ENCODE peak calls at places on chromosome 13, in ten cellular contexts. L is lower lobe of right lung, Q is SK-N-SH, G is heart left ventricle, V is spleen, A is mucosa of descending colon, F is AG04450, K is ascending aorta, N is Panc1, Z is thoracic aorta. R is an unnamed sample. For H3K9me3, the result is how much of the 10 kb centered on the place peaks cover.

GRCh38 chr13:39888865-39889810 is 233.7 kb downstream of the COG6 start:
- DNase-seq in L (no peak), Q (no peak), G (no peak), V (no peak), A (no peak), F (no peak), K (no peak), N (no peak), Z (no peak), R (no peak)

GRCh38 chr13:73542446-73542845 is 483.6 kb downstream of the KLF5 start:
- DNase-seq in L (no peak), Q (no peak), G (no peak), V (no peak), A (no peak), F (no peak), K (no peak), N (no peak), Z (no peak), R (no peak)

GRCh38 chr13:93233997-93234416 is 7.4 kb downstream of the GPC6 start:
- DNase-seq in L (no peak), Q (no peak), G (no peak), V (no peak), A (no peak), F (no peak), K (no peak), N (no peak), Z (no peak), R (no peak)

GRCh38 chr13:28475916-28476725 is 18.8 kb downstream of the FLT1 start:
- DNase-seq in L (no peak), Q (no peak), G (no peak), V (no peak), A (no peak), F (peak), K (no peak), N (no peak), Z (no peak), R (no peak)

GRCh38 chr13:73069206-73069815 is 10.5 kb downstream of the KLF5 start:
- DNase-seq in L (no peak), Q (no peak), G (no peak), V (no peak), A (no peak), F (no peak), K (no peak), N (no peak), Z (no peak), R (no peak)

GRCh38 chr13:69580255-69580654 is 527.4 kb upstream of the ATXN8OS start:
- DNase-seq in L (no peak), Q (no peak), G (no peak), V (no peak), A (no peak), F (no peak), K (no peak), N (no peak), Z (no peak), R (no peak)

GRCh38 chr13:99303863-99304521 is 3.2 kb downstream of the GPR183 start:
- DNase-seq in L (no peak), Q (no peak), G (no peak), V (no peak), A (no peak), F (no peak), K (no peak), N (no peak), Z (no peak), R (no peak)

GRCh38 chr13:41587490-41587889 is 130.1 kb downstream of the RGCC start:
- DNase-seq in L (no peak), Q (no peak), G (no peak), V (no peak), A (no peak), F (no peak), K (no peak), N (no peak), Z (no peak), R (no peak)

GRCh38 chr13:34863360-34864135 is 78.5 kb upstream of the NBEA start:
- DNase-seq in L (no peak), Q (no peak), G (no peak), V (no peak), A (no peak), F (peak), K (no peak), N (no peak), Z (no peak), R (no peak)

GRCh38 chr13:33236021-33236420 is 49.5 kb downstream of the STARD13 start:
- DNase-seq in L (no peak), Q (no peak), G (no peak), V (no peak), A (no peak), F (no peak), K (no peak), N (no peak), Z (no peak), R (no peak)

GRCh38 chr13:25902946-25903345 is 148.9 kb downstream of the SHISA2 start:
- DNase-seq in L (no peak), Q (no peak), G (no peak), V (no peak), A (no peak), F (no peak), K (no peak), N (no peak), Z (no peak), R (no peak)

GRCh38 chr13:75800545-75800944 is 164.4 kb downstream of the LMO7 start:
- DNase-seq in L (no peak), Q (no peak), G (no peak), V (no peak), A (no peak), F (no peak), K (no peak), N (no peak), Z (no peak), R (no peak)

GRCh38 chr13:98571955-98572662 is 4.8 kb downstream of the STK24 start:
- DNase-seq in L (no peak), Q (peak), G (no peak), V (peak), A (peak), F (no peak), K (no peak), N (no peak), Z (no peak), R (no peak)

GRCh38 chr13:48531416-48532145 is 1.3 kb downstream of the RCBTB2 start:
- DNase-seq in L (no peak), Q (no peak), G (no peak), V (no peak), A (peak), F (no peak), K (no peak), N (no peak), Z (no peak), R (no peak)

GRCh38 chr13:93304134-93304533 is 77.5 kb downstream of the GPC6 start:
- DNase-seq in L (no peak), Q (no peak), G (no peak), V (no peak), A (no peak), F (no peak), K (no peak), N (no peak), Z (no peak), R (no peak)

GRCh38 chr13:52738719-52739467 is 727 bp downstream of the CNMD start:
- DNase-seq in L (no peak), Q (no peak), G (no peak), V (peak), A (peak), F (no peak), K (no peak), N (no peak), Z (no peak), R (peak)

GRCh38 chr13:70405266-70405665 is 297.0 kb upstream of the KLHL1 start:
- DNase-seq in L (no peak), Q (no peak), G (no peak), V (no peak), A (no peak), F (no peak), K (no peak), N (no peak), Z (no peak), R (no peak)

GRCh38 chr13:22938576-22938975 is 242.2 kb upstream of the SGCG start:
- DNase-seq in L (no peak), Q (no peak), G (no peak), V (no peak), A (no peak), F (no peak), K (no peak), N (no peak), Z (no peak), R (no peak)

GRCh38 chr13:66657165-66657895 is 572.8 kb downstream of the PCDH9 start:
- DNase-seq in L (peak), Q (peak), G (peak), V (no peak), A (no peak), F (peak), K (no peak), N (peak), Z (no peak), R (peak)

GRCh38 chr13:53622431-53622830 is 593.8 kb downstream of the OLFM4 start:
- DNase-seq in L (no peak), Q (no peak), G (no peak), V (no peak), A (no peak), F (no peak), K (no peak), N (no peak), Z (no peak), R (no peak)

GRCh38 chr13:66087149-66087780 is 1142.9 kb downstream of the PCDH9 start:
- DNase-seq in L (no peak), Q (no peak), G (no peak), V (no peak), A (no peak), F (no peak), K (no peak), N (no peak), Z (no peak), R (no peak)

GRCh38 chr13:73341748-73342147 is 282.9 kb downstream of the KLF5 start:
- DNase-seq in L (no peak), Q (no peak), G (no peak), V (no peak), A (no peak), F (no peak), K (no peak), N (no peak), Z (no peak), R (no peak)

GRCh38 chr13:97266328-97266727 is 44.2 kb downstream of the MBNL2 start:
- DNase-seq in L (peak), Q (no peak), G (no peak), V (no peak), A (no peak), F (no peak), K (no peak), N (no peak), Z (no peak), R (no peak)

GRCh38 chr13:49499889-49500660 is 4.3 kb downstream of the PHF11 start:
- DNase-seq in L (no peak), Q (no peak), G (no peak), V (no peak), A (no peak), F (peak), K (no peak), N (no peak), Z (no peak), R (no peak)

GRCh38 chr13:104315606-104316005 is 1249.4 kb upstream of the SLC10A2 start:
- DNase-seq in L (no peak), Q (no peak), G (no peak), V (no peak), A (no peak), F (peak), K (no peak), N (peak), Z (no peak), R (no peak)

GRCh38 chr13:40094056-40094455 is 438.6 kb downstream of the COG6 start:
- DNase-seq in L (no peak), Q (no peak), G (no peak), V (no peak), A (peak), F (no peak), K (no peak), N (no peak), Z (no peak), R (no peak)

GRCh38 chr13:85497652-85498051 is 301.6 kb downstream of the SLITRK6 start:
- DNase-seq in L (no peak), Q (no peak), G (no peak), V (no peak), A (no peak), F (peak), K (no peak), N (peak), Z (no peak), R (no peak)

GRCh38 chr13:94556646-94557045 is 39.3 kb downstream of the TGDS start:
- DNase-seq in L (no peak), Q (no peak), G (no peak), V (no peak), A (no peak), F (no peak), K (no peak), N (no peak), Z (no peak), R (no peak)

GRCh38 chr13:97306646-97307045 is 84.5 kb downstream of the MBNL2 start:
- DNase-seq in L (no peak), Q (no peak), G (no peak), V (no peak), A (no peak), F (no peak), K (no peak), N (no peak), Z (no peak), R (no peak)

GRCh38 chr13:33228645-33229445 is 56.7 kb downstream of the STARD13 start:
- DNase-seq in L (no peak), Q (peak), G (no peak), V (no peak), A (no peak), F (no peak), K (no peak), N (no peak), Z (no peak), R (no peak)

GRCh38 chr13:40651866-40652587 is 14.4 kb downstream of the FOXO1 start:
- DNase-seq in L (no peak), Q (no peak), G (no peak), V (no peak), A (no peak), F (no peak), K (no peak), N (no peak), Z (no peak), R (no peak)

GRCh38 chr13:24152292-24153214 is 8.0 kb upstream of the SPATA13 start:
- DNase-seq in L (no peak), Q (no peak), G (no peak), V (no peak), A (no peak), F (no peak), K (no peak), N (no peak), Z (no peak), R (no peak)

GRCh38 chr13:112931028-112931934 is 37.7 kb upstream of the MCF2L start:
- DNase-seq in L (no peak), Q (peak), G (no peak), V (no peak), A (peak), F (peak), K (no peak), N (no peak), Z (no peak), R (no peak)
- TF ChIP-seq CTCF in L (peak), Q (peak), G (peak), V (no peak), A (peak), F (peak), K (no peak), N (peak), Z (peak), R (peak)

DNA sequence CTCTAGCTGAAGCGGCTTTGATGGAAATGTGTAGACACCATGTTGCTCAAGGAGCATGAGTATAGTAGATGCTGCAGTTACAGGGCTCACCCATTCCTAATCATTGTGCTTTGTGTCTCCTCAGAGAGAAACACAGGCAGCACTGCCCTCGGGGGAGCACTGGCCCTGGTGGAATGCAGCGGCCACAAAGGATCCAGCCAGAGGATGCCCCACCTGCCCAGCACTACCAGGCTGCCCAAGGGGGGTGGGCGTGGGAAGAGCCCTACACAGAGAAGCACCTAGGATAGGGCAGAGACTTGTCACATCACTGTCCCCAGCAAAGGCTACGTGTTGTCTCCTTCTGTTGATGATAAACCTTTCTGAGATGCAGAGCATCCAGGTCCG is 9.0 kb downstream of the TUBA3C start:
- DNase-seq in L (no peak), Q (no peak), G (no peak), V (peak), A (no peak), F (no peak), K (no peak), N (no peak), Z (no peak), R (no peak)
- H3K9me3 ChIP-seq in L (under half), Q (under half), G (under half), V (under half), A (half or more), F (half or more), K (under half), N (under half), Z (under half), R (under half)

GRCh38 chr13:30134578-30134977 is 172.8 kb downstream of the KATNAL1 start:
- DNase-seq in L (no peak), Q (no peak), G (no peak), V (no peak), A (no peak), F (no peak), K (no peak), N (no peak), Z (no peak), R (no peak)
- TF ChIP-seq CTCF in L (no peak), Q (no peak), G (no peak), V (no peak), A (no peak), F (no peak), K (no peak), N (no peak), Z (no peak), R (no peak)

GRCh38 chr13:57824121-57824520 is 192.6 kb downstream of the PCDH17 start:
- DNase-seq in L (no peak), Q (no peak), G (no peak), V (no peak), A (no peak), F (no peak), K (no peak), N (no peak), Z (no peak), R (no peak)

GRCh38 chr13:57820924-57821323 is 189.4 kb downstream of the PCDH17 start:
- DNase-seq in L (no peak), Q (no peak), G (no peak), V (no peak), A (no peak), F (no peak), K (no peak), N (no peak), Z (no peak), R (no peak)

GRCh38 chr13:57829496-57829895 is 198.0 kb downstream of the PCDH17 start:
- DNase-seq in L (no peak), Q (no peak), G (no peak), V (no peak), A (no peak), F (no peak), K (no peak), N (no peak), Z (no peak), R (no peak)

GRCh38 chr13:57825066-57825465 is 193.5 kb downstream of the PCDH17 start:
- DNase-seq in L (no peak), Q (no peak), G (no peak), V (no peak), A (no peak), F (no peak), K (no peak), N (no peak), Z (no peak), R (no peak)

GRCh38 chr13:57823704-57824103 is 192.2 kb downstream of the PCDH17 start:
- DNase-seq in L (no peak), Q (no peak), G (no peak), V (no peak), A (no peak), F (no peak), K (no peak), N (no peak), Z (no peak), R (no peak)
- H3K9me3 ChIP-seq in L (under half), Q (under half), G (under half), V (under half), A (under half), F (under half), K (under half), N (under half), Z (under half), R (under half)